ENCODE peak calls at places on chromosomes 12 and 14, in six cellular contexts. E is aorta, O is tibial nerve, W is HFFc6, T is mucosa of gallbladder, R is cerebellar cortex. C is an unnamed sample.

GRCh38 chr12:117408161-117408791 is 46.9 kb upstream of the NOS1 start:
- DNase-seq in E (peak; percentile 50), O (peak; percentile 9), W (no peak), T (peak; percentile 75), R (peak; percentile 74), C (no peak)

GRCh38 chr12:93243689-93244513 is 133.8 kb upstream of the NUDT4 start:
- DNase-seq in E (no peak), O (peak; percentile 58), W (peak; percentile 50), T (peak; percentile 63), R (no peak), C (no peak)

GRCh38 chr12:55932546-55932919 is 1.6 kb downstream of the DGKA start:
- DNase-seq in E (no peak), O (peak; percentile 26), W (no peak), T (no peak), R (peak; percentile 36), C (no peak)

GRCh38 chr14:95611293-95611880 is 74.8 kb upstream of the TCL1B start:
- DNase-seq in E (no peak), O (no peak), W (no peak), T (no peak), R (no peak), C (no peak)

GRCh38 chr14:100108042-100108825 is 43.0 kb downstream of the EVL start:
- DNase-seq in E (peak; percentile 87), O (peak; percentile 90), W (peak; percentile 36), T (peak; percentile 76), R (peak; percentile 74), C (peak; percentile 84)

GRCh38 chr12:164207-164606 is 49.8 kb downstream of the SLC6A12 start:
- DNase-seq in E (no peak), O (no peak), W (no peak), T (peak; percentile 44), R (no peak), C (no peak)

GRCh38 chr12:69639400-69640016 is 28.8 kb upstream of the LRRC10 start:
- DNase-seq in E (peak; percentile 73), O (peak; percentile 40), W (peak; percentile 59), T (peak; percentile 59), R (peak; percentile 47), C (peak; percentile 56)

GRCh38 chr12:32290411-32290810 is 108.9 kb upstream of the FGD4 start:
- DNase-seq in E (no peak), O (no peak), W (peak; percentile 50), T (no peak), R (no peak), C (no peak)

GRCh38 chr12:107560906-107561285 is 124.7 kb upstream of the PWP1 start:
- DNase-seq in E (no peak), O (no peak), W (no peak), T (no peak), R (no peak), C (no peak)

GRCh38 chr14:54377501-54377900 is 19.3 kb upstream of the CDKN3 start:
- DNase-seq in E (no peak), O (no peak), W (no peak), T (no peak), R (no peak), C (no peak)

GRCh38 chr14:51939211-51939705 is 50.1 kb upstream of the RTRAF start:
- DNase-seq in E (no peak), O (no peak), W (no peak), T (no peak), R (no peak), C (no peak)

GRCh38 chr14:105528859-105529505 is 2.6 kb downstream of the TMEM121 start:
- DNase-seq in E (no peak), O (no peak), W (no peak), T (no peak), R (no peak), C (no peak)

GRCh38 chr14:70000601-70001000 is 121.4 kb downstream of the SMOC1 start:
- DNase-seq in E (no peak), O (no peak), W (no peak), T (no peak), R (no peak), C (no peak)

GRCh38 chr12:15620726-15621125 is 168.5 kb downstream of the EPS8 start:
- DNase-seq in E (no peak), O (no peak), W (no peak), T (no peak), R (no peak), C (no peak)

GRCh38 chr12:8032242-8033152 is at the start of gene FOXJ2:
- DNase-seq in E (peak; percentile 87), O (peak; percentile 50), W (peak; percentile 32), T (peak; percentile 80), R (peak; percentile 66), C (peak; percentile 77)

GRCh38 chr12:99054601-99055128 is 409.6 kb downstream of the APAF1 start:
- DNase-seq in E (no peak), O (no peak), W (no peak), T (no peak), R (no peak), C (no peak)

GRCh38 chr12:65902504-65902903 is 78.2 kb downstream of the HMGA2 start:
- DNase-seq in E (no peak), O (no peak), W (peak; percentile 34), T (no peak), R (no peak), C (no peak)

GRCh38 chr14:91830777-91831176 is 36.6 kb downstream of the TC2N start:
- DNase-seq in E (no peak), O (no peak), W (no peak), T (peak; percentile 60), R (no peak), C (no peak)

GRCh38 chr14:21106506-21107359 is 5.9 kb downstream of the TMEM253 start:
- DNase-seq in E (peak; percentile 88), O (peak; percentile 88), W (peak; percentile 64), T (peak; percentile 87), R (peak; percentile 93), C (peak; percentile 77)

GRCh38 chr14:86015511-86015910 is 485.6 kb downstream of the FLRT2 start:
- DNase-seq in E (no peak), O (no peak), W (no peak), T (no peak), R (no peak), C (no peak)

GRCh38 chr12:15472036-15472435 is 149.7 kb downstream of the PTPRO start:
- DNase-seq in E (no peak), O (no peak), W (no peak), T (no peak), R (no peak), C (no peak)

GRCh38 chr14:36975834-36976233 is 196.6 kb downstream of the SLC25A21 start:
- DNase-seq in E (no peak), O (no peak), W (no peak), T (no peak), R (no peak), C (no peak)

GRCh38 chr14:68704736-68705720 is 87.8 kb downstream of the ZFP36L1 start:
- DNase-seq in E (peak; percentile 62), O (no peak), W (no peak), T (peak; percentile 57), R (no peak), C (no peak)

GRCh38 chr12:22275847-22276246 is 58.7 kb downstream of the ST8SIA1 start:
- DNase-seq in E (peak; percentile 95), O (peak; percentile 86), W (peak; percentile 96), T (peak; percentile 80), R (no peak), C (no peak)

GRCh38 chr12:22321620-22322019 is 12.9 kb downstream of the ST8SIA1 start:
- DNase-seq in E (peak; percentile 59), O (no peak), W (no peak), T (no peak), R (no peak), C (no peak)

GRCh38 chr12:120625557-120626419 is 14.6 kb upstream of the CABP1 start:
- DNase-seq in E (no peak), O (no peak), W (no peak), T (no peak), R (no peak), C (peak; percentile 16)

GRCh38 chr12:12901158-12901791 is 9.9 kb downstream of the GPRC5A start:
- DNase-seq in E (peak; percentile 71), O (peak; percentile 64), W (peak; percentile 94), T (no peak), R (peak; percentile 31), C (no peak)

GRCh38 chr14:37591941-37592287 is 3.1 kb downstream of the FOXA1 start:
- DNase-seq in E (no peak), O (no peak), W (no peak), T (no peak), R (no peak), C (no peak)

GRCh38 chr14:92425101-92425500 is 88.5 kb upstream of the RIN3 start:
- DNase-seq in E (no peak), O (no peak), W (peak; percentile 81), T (no peak), R (no peak), C (no peak)

GRCh38 chr14:20866963-20867362 is 24.2 kb upstream of the RNASE3 start:
- DNase-seq in E (no peak), O (no peak), W (no peak), T (no peak), R (peak; percentile 11), C (no peak)

GRCh38 chr14:104935026-104935650 is 10.5 kb downstream of the PLD4 start:
- DNase-seq in E (no peak), O (no peak), W (no peak), T (no peak), R (no peak), C (no peak)

GRCh38 chr12:67366530-67367196 is 97.5 kb downstream of the CAND1 start:
- DNase-seq in E (no peak), O (no peak), W (peak; percentile 82), T (no peak), R (no peak), C (no peak)

GRCh38 chr12:28539691-28540323 is 349.6 kb downstream of the CCDC91 start:
- DNase-seq in E (no peak), O (no peak), W (no peak), T (no peak), R (no peak), C (no peak)

GRCh38 chr12:83161451-83161850 is 474.7 kb downstream of the TMTC2 start:
- DNase-seq in E (no peak), O (no peak), W (no peak), T (no peak), R (no peak), C (no peak)

GRCh38 chr14:26444745-26445144 is 153.1 kb downstream of the NOVA1 start:
- DNase-seq in E (no peak), O (no peak), W (no peak), T (no peak), R (no peak), C (no peak)

GRCh38 chr14:82657186-82657675 is 1123.6 kb upstream of the SEL1L start:
- DNase-seq in E (no peak), O (no peak), W (no peak), T (no peak), R (no peak), C (no peak)

GRCh38 chr14:70770490-70770889 is 38.8 kb downstream of the MAP3K9 start:
- DNase-seq in E (no peak), O (no peak), W (no peak), T (no peak), R (no peak), C (no peak)

GRCh38 chr14:70595443-70596185 is 4.8 kb downstream of the MED6 start:
- DNase-seq in E (no peak), O (no peak), W (no peak), T (no peak), R (no peak), C (no peak)

GRCh38 chr12:69484428-69484827 is 14.2 kb downstream of the FRS2 start:
- DNase-seq in E (no peak), O (no peak), W (no peak), T (no peak), R (no peak), C (no peak)